ENCODE peak calls at places on chromosome 12, in five cellular contexts. One of them, this sample, is unnamed.

GRCh38 chr12:93438266-93439050 is 3.3 kb downstream of the UBE2N start:
- DNase-seq in H9: no peak
- DNase-seq in neuronal stem cell: no peak
- DNase-seq in IMR-90: no peak
- DNase-seq in mesenchymal stem cell: no peak
- DNase-seq in this sample: no peak

GRCh38 chr12:115922952-115923564 is 354.4 kb downstream of the MED13L start:
- DNase-seq in neuronal stem cell: no peak
- DNase-seq in IMR-90: no peak
- DNase-seq in H9: no peak
- DNase-seq in mesenchymal stem cell: no peak
- DNase-seq in this sample: peak

GRCh38 chr12:3632256-3633240 is 120.4 kb downstream of the CRACR2A start:
- DNase-seq in H9: no peak
- DNase-seq in IMR-90: no peak
- DNase-seq in mesenchymal stem cell: no peak
- DNase-seq in neuronal stem cell: no peak
- DNase-seq in this sample: no peak

GRCh38 chr12:71567562-71567961 is 96.1 kb downstream of the ZFC3H1 start:
- DNase-seq in neuronal stem cell: no peak
- DNase-seq in mesenchymal stem cell: no peak
- DNase-seq in H9: no peak
- DNase-seq in IMR-90: no peak
- DNase-seq in this sample: no peak

GRCh38 chr12:98725481-98726247 is 80.6 kb downstream of the APAF1 start:
- DNase-seq in neuronal stem cell: peak
- DNase-seq in mesenchymal stem cell: peak
- DNase-seq in IMR-90: peak
- DNase-seq in H9: peak
- DNase-seq in this sample: peak

GRCh38 chr12:120241561-120242274 is 23.8 kb downstream of the PXN start:
- DNase-seq in IMR-90: no peak
- DNase-seq in H9: no peak
- DNase-seq in mesenchymal stem cell: peak
- DNase-seq in neuronal stem cell: no peak
- DNase-seq in this sample: no peak

GRCh38 chr12:108939594-108939993 is 59.7 kb downstream of the DAO start:
- DNase-seq in H9: peak
- DNase-seq in neuronal stem cell: peak
- DNase-seq in IMR-90: peak
- DNase-seq in mesenchymal stem cell: peak
- DNase-seq in this sample: peak

GRCh38 chr12:81712536-81712935 is 46.6 kb downstream of the PPFIA2 start:
- DNase-seq in H9: no peak
- DNase-seq in neuronal stem cell: no peak
- DNase-seq in IMR-90: no peak
- DNase-seq in mesenchymal stem cell: no peak
- DNase-seq in this sample: no peak

GRCh38 chr12:121504505-121504904 is 76.3 kb downstream of the KDM2B start:
- DNase-seq in neuronal stem cell: no peak
- DNase-seq in mesenchymal stem cell: no peak
- DNase-seq in H9: no peak
- DNase-seq in IMR-90: no peak
- DNase-seq in this sample: no peak

GRCh38 chr12:32894566-32894965 is 2.0 kb downstream of the PKP2 start:
- DNase-seq in neuronal stem cell: no peak
- DNase-seq in mesenchymal stem cell: no peak
- DNase-seq in H9: no peak
- DNase-seq in IMR-90: no peak
- DNase-seq in this sample: no peak

GRCh38 chr12:14216405-14217294 is 148.8 kb upstream of the ATF7IP start:
- DNase-seq in IMR-90: peak
- DNase-seq in mesenchymal stem cell: peak
- DNase-seq in H9: no peak
- DNase-seq in neuronal stem cell: no peak
- DNase-seq in this sample: no peak

GRCh38 chr12:58419905-58420304 is 478.5 kb downstream of the ATP23 start:
- DNase-seq in H9: no peak
- DNase-seq in IMR-90: peak
- DNase-seq in mesenchymal stem cell: no peak
- DNase-seq in neuronal stem cell: no peak
- DNase-seq in this sample: no peak

GRCh38 chr12:62588916-62589315 is 122.3 kb downstream of the MON2 start:
- DNase-seq in IMR-90: peak
- DNase-seq in mesenchymal stem cell: peak
- DNase-seq in neuronal stem cell: no peak
- DNase-seq in H9: no peak
- DNase-seq in this sample: no peak

GRCh38 chr12:113420996-113421595 is 1.1 kb upstream of the SDSL start:
- DNase-seq in mesenchymal stem cell: no peak
- DNase-seq in neuronal stem cell: no peak
- DNase-seq in IMR-90: no peak
- DNase-seq in H9: no peak
- DNase-seq in this sample: no peak

GRCh38 chr12:48489012-48489411 is 6.7 kb downstream of the C12orf54 start:
- DNase-seq in mesenchymal stem cell: peak
- DNase-seq in neuronal stem cell: no peak
- DNase-seq in IMR-90: peak
- DNase-seq in H9: no peak
- DNase-seq in this sample: no peak

GRCh38 chr12:96876966-96877365 is 30.1 kb upstream of the NEDD1 start:
- DNase-seq in neuronal stem cell: no peak
- DNase-seq in mesenchymal stem cell: no peak
- DNase-seq in IMR-90: peak
- DNase-seq in H9: no peak
- DNase-seq in this sample: no peak

GRCh38 chr12:130163461-130164215 is 1.4 kb downstream of the FZD10 start:
- DNase-seq in H9: peak
- DNase-seq in neuronal stem cell: no peak
- DNase-seq in IMR-90: no peak
- DNase-seq in mesenchymal stem cell: no peak
- DNase-seq in this sample: no peak

GRCh38 chr12:130161261-130162231 is 718 bp upstream of the FZD10 start:
- DNase-seq in neuronal stem cell: peak
- DNase-seq in H9: peak
- DNase-seq in mesenchymal stem cell: no peak
- DNase-seq in IMR-90: no peak
- DNase-seq in this sample: peak

GRCh38 chr12:130162267-130162666 is at the start of gene FZD10:
- DNase-seq in IMR-90: no peak
- DNase-seq in mesenchymal stem cell: peak
- DNase-seq in neuronal stem cell: peak
- DNase-seq in H9: peak
- DNase-seq in this sample: peak

GRCh38 chr12:130164216-130164542 is 1.9 kb downstream of the FZD10 start:
- DNase-seq in H9: no peak
- DNase-seq in mesenchymal stem cell: no peak
- DNase-seq in IMR-90: no peak
- DNase-seq in neuronal stem cell: no peak
- DNase-seq in this sample: no peak

GRCh38 chr12:130162771-130163460 is 652 bp downstream of the FZD10 start:
- DNase-seq in neuronal stem cell: no peak
- DNase-seq in IMR-90: no peak
- DNase-seq in H9: peak
- DNase-seq in mesenchymal stem cell: no peak
- DNase-seq in this sample: peak
- H4K8ac ChIP-seq in neuronal stem cell: no peak
- H4K8ac ChIP-seq in IMR-90: no peak
- H4K8ac ChIP-seq in H9: no peak
- H4K8ac ChIP-seq in mesenchymal stem cell: no peak
- H4K8ac ChIP-seq in this sample: no peak

GRCh38 chr12:86228656-86229055 is 27.5 kb downstream of the MGAT4C start:
- DNase-seq in mesenchymal stem cell: no peak
- DNase-seq in neuronal stem cell: no peak
- DNase-seq in IMR-90: no peak
- DNase-seq in H9: no peak
- DNase-seq in this sample: no peak

GRCh38 chr12:86229772-86230171 is 26.4 kb downstream of the MGAT4C start:
- DNase-seq in H9: no peak
- DNase-seq in mesenchymal stem cell: no peak
- DNase-seq in IMR-90: no peak
- DNase-seq in neuronal stem cell: no peak
- DNase-seq in this sample: no peak

GRCh38 chr12:86234309-86234708 is 21.9 kb downstream of the MGAT4C start:
- DNase-seq in H9: no peak
- DNase-seq in IMR-90: no peak
- DNase-seq in mesenchymal stem cell: peak
- DNase-seq in neuronal stem cell: no peak
- DNase-seq in this sample: no peak

GRCh38 chr12:86233126-86233525 is 23.1 kb downstream of the MGAT4C start:
- DNase-seq in neuronal stem cell: no peak
- DNase-seq in IMR-90: no peak
- DNase-seq in H9: no peak
- DNase-seq in mesenchymal stem cell: peak
- DNase-seq in this sample: no peak

DNA sequence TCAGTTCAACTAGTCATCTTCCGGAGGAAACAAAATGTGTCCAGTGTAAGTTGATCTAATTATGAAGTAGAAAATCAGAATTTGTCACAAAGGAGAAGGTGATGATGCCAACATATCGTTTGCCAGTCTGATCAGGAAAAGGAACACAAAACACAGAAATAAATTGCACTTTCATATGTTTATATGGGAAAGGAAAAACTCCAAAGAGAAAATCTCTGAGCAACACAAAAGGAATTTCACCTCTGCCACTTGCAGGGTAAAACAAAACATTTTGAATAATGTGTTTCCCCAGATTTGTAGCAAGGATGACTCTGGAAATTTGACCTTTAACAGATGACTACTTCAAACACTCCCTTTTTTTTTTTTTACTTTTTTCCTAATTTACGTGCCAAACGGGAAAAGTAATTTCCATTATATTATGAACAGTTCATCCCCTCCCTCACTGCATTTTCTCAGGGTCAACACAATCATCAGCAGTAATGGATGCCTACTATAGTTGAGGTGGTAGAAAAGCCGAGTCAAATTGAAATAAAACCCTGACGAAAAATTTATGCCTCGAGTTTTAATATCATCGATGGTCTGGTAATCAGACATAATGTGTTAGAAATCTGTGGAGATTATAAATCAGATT is 25.6 kb downstream of the MGAT4C start:
- DNase-seq in mesenchymal stem cell: peak
- DNase-seq in IMR-90: peak
- DNase-seq in neuronal stem cell: no peak
- DNase-seq in H9: no peak
- DNase-seq in this sample: peak
- H3K18ac ChIP-seq in mesenchymal stem cell: no peak
- H3K18ac ChIP-seq in IMR-90: no peak
- H3K18ac ChIP-seq in neuronal stem cell: no peak
- H3K18ac ChIP-seq in H9: no peak
- H3K18ac ChIP-seq in this sample: no peak

DNA sequence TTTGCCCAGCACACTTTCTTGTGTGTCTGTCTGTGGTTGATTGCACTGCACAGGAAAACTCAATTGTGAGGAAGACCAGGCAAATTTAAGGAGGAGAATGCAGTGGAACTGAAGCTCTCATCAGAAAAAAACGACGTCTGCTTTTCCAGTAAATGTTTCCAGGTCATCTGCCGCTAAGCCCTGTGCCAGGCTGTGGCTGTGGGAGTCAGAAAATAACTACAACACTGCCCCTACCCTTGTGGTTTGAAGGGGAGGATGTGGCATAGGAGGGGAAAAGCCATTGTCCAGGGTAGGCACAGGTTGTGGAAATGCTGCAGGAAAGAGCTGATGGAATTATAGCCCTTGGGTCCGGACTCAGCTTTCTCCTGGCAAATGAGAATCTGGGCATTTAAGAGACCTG is 259.7 kb upstream of the TMEM132C start:
- DNase-seq in mesenchymal stem cell: no peak
- DNase-seq in neuronal stem cell: no peak
- DNase-seq in IMR-90: no peak
- DNase-seq in H9: no peak
- DNase-seq in this sample: no peak
- H4K8ac ChIP-seq in mesenchymal stem cell: no peak
- H4K8ac ChIP-seq in neuronal stem cell: no peak
- H4K8ac ChIP-seq in IMR-90: no peak
- H4K8ac ChIP-seq in H9: no peak
- H4K8ac ChIP-seq in this sample: no peak

GRCh38 chr12:53955036-53955775 is 503 bp downstream of the HOXC12 start:
- DNase-seq in IMR-90: no peak
- DNase-seq in H9: no peak
- DNase-seq in mesenchymal stem cell: no peak
- DNase-seq in neuronal stem cell: no peak
- DNase-seq in this sample: no peak
- H3K18ac ChIP-seq in IMR-90: no peak
- H3K18ac ChIP-seq in H9: no peak
- H3K18ac ChIP-seq in mesenchymal stem cell: no peak
- H3K18ac ChIP-seq in neuronal stem cell: no peak
- H3K18ac ChIP-seq in this sample: no peak

DNA sequence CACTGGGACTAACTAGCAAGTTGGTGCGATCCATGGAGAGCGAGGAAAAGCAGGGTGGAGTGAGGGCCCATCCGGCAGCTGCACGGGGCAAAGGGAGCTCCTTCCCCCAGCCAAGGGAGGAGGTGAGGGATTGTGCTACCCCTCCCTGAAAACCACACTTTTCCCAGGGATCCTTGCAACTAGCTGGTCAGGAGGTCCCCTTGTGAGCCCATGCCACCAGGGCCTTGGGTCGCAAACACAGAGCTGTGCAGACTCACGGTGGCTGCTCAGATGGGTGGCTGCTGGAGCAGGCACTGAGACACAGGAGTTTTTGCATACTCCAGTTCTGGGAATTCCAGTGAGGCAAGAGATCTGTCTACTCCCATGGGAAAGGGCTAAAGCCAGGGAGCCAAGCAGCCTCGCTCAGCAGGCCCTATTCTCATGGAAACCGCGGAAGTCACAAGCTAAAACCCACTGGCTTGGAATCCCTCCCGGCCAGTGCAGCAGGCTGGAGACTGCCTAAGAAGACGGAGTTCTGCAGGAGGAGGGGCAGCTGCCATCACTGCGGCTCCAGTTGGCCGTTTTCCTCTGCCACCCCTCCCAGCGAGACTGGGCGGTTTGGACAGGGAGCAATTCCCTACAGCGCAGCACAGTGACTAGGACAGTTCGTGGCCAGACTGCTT is 10.9 kb upstream of the ZNF705A start:
- DNase-seq in H9: peak
- DNase-seq in mesenchymal stem cell: peak
- DNase-seq in neuronal stem cell: peak
- DNase-seq in IMR-90: peak
- DNase-seq in this sample: peak
- H4K8ac ChIP-seq in H9: peak
- H4K8ac ChIP-seq in mesenchymal stem cell: no peak
- H4K8ac ChIP-seq in neuronal stem cell: peak
- H4K8ac ChIP-seq in IMR-90: peak
- H4K8ac ChIP-seq in this sample: no peak

GRCh38 chr12:42325776-42326465 is at the start of the genes PPHLN1 and ZCRB1:
- DNase-seq in H9: peak
- DNase-seq in neuronal stem cell: peak
- DNase-seq in IMR-90: peak
- DNase-seq in mesenchymal stem cell: peak
- DNase-seq in this sample: peak
- H3K18ac ChIP-seq in H9: peak
- H3K18ac ChIP-seq in neuronal stem cell: peak
- H3K18ac ChIP-seq in IMR-90: peak
- H3K18ac ChIP-seq in mesenchymal stem cell: peak
- H3K18ac ChIP-seq in this sample: peak